ENCODE peak calls at places on chromosomes 2 and 18, in seven cellular contexts. One of them, this sample, is unnamed.

GRCh38 chr2:60633615-60634014 is 80.2 kb upstream of the BCL11A start:
- DNase-seq in epithelial cell of esophagus: no peak
- DNase-seq in left lung: no peak
- DNase-seq in endothelial cell: no peak
- DNase-seq in uterus: no peak
- DNase-seq in astrocyte of the cerebellum: no peak
- DNase-seq in RWPE1: no peak
- DNase-seq in this sample: no peak

GRCh38 chr18:59957957-59958356 is 58.2 kb downstream of the PMAIP1 start:
- DNase-seq in endothelial cell: no peak
- DNase-seq in astrocyte of the cerebellum: peak; percentile 6
- DNase-seq in left lung: no peak
- DNase-seq in RWPE1: no peak
- DNase-seq in epithelial cell of esophagus: peak; percentile 68
- DNase-seq in uterus: peak; percentile 22
- DNase-seq in this sample: no peak

GRCh38 chr18:8288447-8289213 is 320.6 kb upstream of the RAB12 start:
- DNase-seq in endothelial cell: no peak
- DNase-seq in RWPE1: no peak
- DNase-seq in left lung: no peak
- DNase-seq in epithelial cell of esophagus: no peak
- DNase-seq in astrocyte of the cerebellum: no peak
- DNase-seq in uterus: no peak
- DNase-seq in this sample: no peak

GRCh38 chr2:169185711-169186110 is 116.3 kb downstream of the DHRS9 start:
- DNase-seq in left lung: no peak
- DNase-seq in epithelial cell of esophagus: no peak
- DNase-seq in endothelial cell: no peak
- DNase-seq in RWPE1: no peak
- DNase-seq in uterus: no peak
- DNase-seq in astrocyte of the cerebellum: no peak
- DNase-seq in this sample: no peak

GRCh38 chr2:122166820-122167219 is 411.4 kb downstream of the TSN start:
- DNase-seq in endothelial cell: no peak
- DNase-seq in uterus: no peak
- DNase-seq in epithelial cell of esophagus: no peak
- DNase-seq in left lung: no peak
- DNase-seq in astrocyte of the cerebellum: no peak
- DNase-seq in RWPE1: no peak
- DNase-seq in this sample: no peak

GRCh38 chr2:233566141-233566956 is at the start of gene USP40:
- DNase-seq in uterus: peak; percentile 87
- DNase-seq in epithelial cell of esophagus: peak; percentile 92
- DNase-seq in left lung: peak; percentile 89
- DNase-seq in astrocyte of the cerebellum: peak; percentile 82
- DNase-seq in RWPE1: peak; percentile 92
- DNase-seq in endothelial cell: peak; percentile 87
- DNase-seq in this sample: peak; percentile 77

GRCh38 chr2:241069821-241070281 is 32.2 kb downstream of the MTERF4 start:
- DNase-seq in endothelial cell: peak; percentile 3
- DNase-seq in left lung: no peak
- DNase-seq in RWPE1: no peak
- DNase-seq in astrocyte of the cerebellum: no peak
- DNase-seq in uterus: no peak
- DNase-seq in epithelial cell of esophagus: no peak
- DNase-seq in this sample: no peak

GRCh38 chr18:59927246-59927825 is 27.5 kb downstream of the PMAIP1 start:
- DNase-seq in uterus: no peak
- DNase-seq in RWPE1: no peak
- DNase-seq in endothelial cell: no peak
- DNase-seq in left lung: no peak
- DNase-seq in epithelial cell of esophagus: peak; percentile 98
- DNase-seq in astrocyte of the cerebellum: no peak
- DNase-seq in this sample: no peak

GRCh38 chr2:219119422-219120043 is 41.1 kb downstream of the NHEJ1 start:
- DNase-seq in astrocyte of the cerebellum: peak; percentile 33
- DNase-seq in left lung: peak; percentile 65
- DNase-seq in epithelial cell of esophagus: peak; percentile 67
- DNase-seq in RWPE1: peak; percentile 54
- DNase-seq in uterus: peak; percentile 45
- DNase-seq in endothelial cell: peak; percentile 64
- DNase-seq in this sample: peak; percentile 62

GRCh38 chr2:19139386-19139785 is 219.0 kb downstream of the OSR1 start:
- DNase-seq in RWPE1: no peak
- DNase-seq in left lung: no peak
- DNase-seq in uterus: no peak
- DNase-seq in epithelial cell of esophagus: no peak
- DNase-seq in endothelial cell: no peak
- DNase-seq in astrocyte of the cerebellum: no peak
- DNase-seq in this sample: no peak

GRCh38 chr2:46705663-46706062 is 209.9 kb downstream of the MCFD2 start:
- DNase-seq in endothelial cell: no peak
- DNase-seq in RWPE1: no peak
- DNase-seq in astrocyte of the cerebellum: no peak
- DNase-seq in left lung: no peak
- DNase-seq in epithelial cell of esophagus: no peak
- DNase-seq in uterus: no peak
- DNase-seq in this sample: no peak

GRCh38 chr2:39991298-39991697 is 212.2 kb upstream of the THUMPD2 start:
- DNase-seq in astrocyte of the cerebellum: peak; percentile 16
- DNase-seq in left lung: no peak
- DNase-seq in uterus: no peak
- DNase-seq in endothelial cell: no peak
- DNase-seq in epithelial cell of esophagus: peak; percentile 66
- DNase-seq in RWPE1: no peak
- DNase-seq in this sample: no peak

GRCh38 chr18:50870138-50870845 is 8.6 kb upstream of the ME2 start:
- DNase-seq in left lung: peak; percentile 59
- DNase-seq in uterus: no peak
- DNase-seq in epithelial cell of esophagus: peak; percentile 99
- DNase-seq in astrocyte of the cerebellum: no peak
- DNase-seq in RWPE1: peak; percentile 52
- DNase-seq in endothelial cell: no peak
- DNase-seq in this sample: no peak

GRCh38 chr18:50862401-50862800 is 16.5 kb upstream of the ME2 start:
- DNase-seq in RWPE1: no peak
- DNase-seq in left lung: no peak
- DNase-seq in astrocyte of the cerebellum: no peak
- DNase-seq in endothelial cell: no peak
- DNase-seq in epithelial cell of esophagus: no peak
- DNase-seq in uterus: no peak
- DNase-seq in this sample: no peak

GRCh38 chr18:50863840-50864239 is 15.1 kb upstream of the ME2 start:
- DNase-seq in endothelial cell: no peak
- DNase-seq in RWPE1: no peak
- DNase-seq in astrocyte of the cerebellum: no peak
- DNase-seq in epithelial cell of esophagus: no peak
- DNase-seq in uterus: no peak
- DNase-seq in left lung: no peak
- DNase-seq in this sample: no peak

GRCh38 chr18:50869150-50869549 is 9.8 kb upstream of the ME2 start:
- DNase-seq in left lung: no peak
- DNase-seq in uterus: no peak
- DNase-seq in RWPE1: no peak
- DNase-seq in endothelial cell: no peak
- DNase-seq in epithelial cell of esophagus: no peak
- DNase-seq in astrocyte of the cerebellum: no peak
- DNase-seq in this sample: no peak

GRCh38 chr18:50866765-50867164 is 12.2 kb upstream of the ME2 start:
- DNase-seq in epithelial cell of esophagus: no peak
- DNase-seq in endothelial cell: no peak
- DNase-seq in uterus: no peak
- DNase-seq in astrocyte of the cerebellum: no peak
- DNase-seq in left lung: no peak
- DNase-seq in RWPE1: no peak
- DNase-seq in this sample: no peak
- TF ChIP-seq CTCF in epithelial cell of esophagus: peak; percentile 14
- TF ChIP-seq CTCF in endothelial cell: no peak
- TF ChIP-seq CTCF in uterus: no peak
- TF ChIP-seq CTCF in astrocyte of the cerebellum: peak; percentile 27
- TF ChIP-seq CTCF in left lung: no peak
- TF ChIP-seq CTCF in RWPE1: peak; percentile 11
- TF ChIP-seq CTCF in this sample: peak; percentile 35

DNA sequence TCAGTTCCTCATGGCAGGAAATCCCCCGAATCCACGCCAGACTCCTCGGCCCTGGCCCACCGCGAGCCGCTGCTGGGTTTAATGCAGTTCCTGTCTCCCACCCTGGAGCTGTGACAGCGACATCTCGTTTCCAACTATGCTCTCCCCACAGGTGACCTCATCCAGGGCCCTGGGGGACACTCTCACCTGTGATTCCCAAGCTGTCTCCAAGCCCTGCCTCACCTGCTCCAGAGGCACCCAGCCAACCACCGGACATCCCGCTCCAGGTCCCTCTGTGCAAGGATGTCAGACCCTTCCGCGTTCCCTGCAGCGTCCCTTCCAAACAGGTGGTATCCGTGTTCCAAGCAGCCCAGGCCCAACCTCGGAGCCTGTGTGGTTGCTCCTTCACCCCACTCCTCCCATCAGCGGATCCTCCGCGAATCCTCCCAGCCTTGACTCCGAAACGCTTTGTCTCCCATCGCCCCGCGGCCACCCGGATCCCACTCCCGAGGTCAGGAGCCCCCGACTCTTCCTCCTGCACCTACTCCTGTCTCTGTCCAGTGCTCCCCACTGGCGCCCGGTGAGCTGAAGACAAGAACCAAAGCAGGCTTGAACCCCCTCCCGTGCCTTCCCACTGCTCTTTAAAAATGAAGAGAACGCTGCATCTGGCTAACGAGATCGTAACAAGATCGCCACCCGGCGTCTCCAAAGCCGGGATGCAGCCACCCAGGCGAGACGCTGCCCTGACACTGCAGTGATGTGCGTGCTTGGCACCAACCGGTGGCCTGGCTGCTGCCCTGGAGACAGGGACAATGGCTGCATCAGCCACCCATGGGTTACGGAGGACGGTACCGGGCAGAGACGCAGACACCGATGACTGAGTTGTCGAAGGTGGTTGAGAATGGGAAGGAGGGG is 96.4 kb downstream of the NDUFA10 start:
- DNase-seq in epithelial cell of esophagus: no peak
- DNase-seq in endothelial cell: peak; percentile 6
- DNase-seq in uterus: peak; percentile 10
- DNase-seq in astrocyte of the cerebellum: no peak
- DNase-seq in RWPE1: no peak
- DNase-seq in left lung: peak; percentile 32
- DNase-seq in this sample: no peak
- TF ChIP-seq CTCF in epithelial cell of esophagus: no peak
- TF ChIP-seq CTCF in endothelial cell: no peak
- TF ChIP-seq CTCF in uterus: no peak
- TF ChIP-seq CTCF in astrocyte of the cerebellum: no peak
- TF ChIP-seq CTCF in RWPE1: no peak
- TF ChIP-seq CTCF in left lung: no peak
- TF ChIP-seq CTCF in this sample: no peak

DNA sequence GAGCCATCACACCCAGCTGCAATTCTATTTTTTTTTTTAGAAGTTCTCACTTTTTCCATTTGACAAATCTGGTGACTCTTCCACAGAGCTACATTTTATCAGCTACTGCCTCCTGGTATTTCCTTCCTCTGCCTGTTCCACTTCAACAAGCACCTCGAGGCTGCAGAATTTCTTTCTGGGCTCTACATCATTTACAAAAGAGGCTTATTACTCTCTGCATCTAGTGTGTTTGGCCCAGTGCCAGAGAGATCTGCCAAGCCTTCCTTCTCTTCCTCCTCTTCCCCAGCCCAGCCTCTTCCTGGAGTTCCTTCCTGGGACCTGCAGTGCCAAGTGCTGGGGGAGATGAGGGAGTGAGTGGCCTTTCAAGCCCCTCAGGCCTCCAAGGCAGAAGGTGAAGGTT is 119.6 kb upstream of the ITGA6 start:
- DNase-seq in astrocyte of the cerebellum: no peak
- DNase-seq in epithelial cell of esophagus: peak; percentile 46
- DNase-seq in endothelial cell: peak; percentile 12
- DNase-seq in left lung: no peak
- DNase-seq in uterus: peak; percentile 52
- DNase-seq in RWPE1: no peak
- DNase-seq in this sample: no peak
- TF ChIP-seq CTCF in astrocyte of the cerebellum: no peak
- TF ChIP-seq CTCF in epithelial cell of esophagus: no peak
- TF ChIP-seq CTCF in endothelial cell: no peak
- TF ChIP-seq CTCF in left lung: no peak
- TF ChIP-seq CTCF in uterus: no peak
- TF ChIP-seq CTCF in RWPE1: no peak
- TF ChIP-seq CTCF in this sample: no peak

GRCh38 chr2:152418688-152419087 is 83.7 kb downstream of the FMNL2 start:
- DNase-seq in astrocyte of the cerebellum: no peak
- DNase-seq in endothelial cell: no peak
- DNase-seq in left lung: no peak
- DNase-seq in epithelial cell of esophagus: no peak
- DNase-seq in uterus: no peak
- DNase-seq in RWPE1: no peak
- DNase-seq in this sample: no peak

GRCh38 chr2:152420923-152421322 is 85.9 kb downstream of the FMNL2 start:
- DNase-seq in epithelial cell of esophagus: no peak
- DNase-seq in RWPE1: no peak
- DNase-seq in endothelial cell: no peak
- DNase-seq in left lung: no peak
- DNase-seq in uterus: no peak
- DNase-seq in astrocyte of the cerebellum: no peak
- DNase-seq in this sample: no peak

GRCh38 chr2:152421521-152422367 is 86.8 kb downstream of the FMNL2 start:
- DNase-seq in endothelial cell: no peak
- DNase-seq in epithelial cell of esophagus: peak; percentile 98
- DNase-seq in astrocyte of the cerebellum: peak; percentile 94
- DNase-seq in RWPE1: peak; percentile 92
- DNase-seq in uterus: peak; percentile 73
- DNase-seq in left lung: no peak
- DNase-seq in this sample: peak; percentile 72

GRCh38 chr2:152423684-152424083 is 88.7 kb downstream of the FMNL2 start:
- DNase-seq in RWPE1: no peak
- DNase-seq in left lung: no peak
- DNase-seq in astrocyte of the cerebellum: no peak
- DNase-seq in endothelial cell: no peak
- DNase-seq in epithelial cell of esophagus: no peak
- DNase-seq in uterus: no peak
- DNase-seq in this sample: no peak

DNA sequence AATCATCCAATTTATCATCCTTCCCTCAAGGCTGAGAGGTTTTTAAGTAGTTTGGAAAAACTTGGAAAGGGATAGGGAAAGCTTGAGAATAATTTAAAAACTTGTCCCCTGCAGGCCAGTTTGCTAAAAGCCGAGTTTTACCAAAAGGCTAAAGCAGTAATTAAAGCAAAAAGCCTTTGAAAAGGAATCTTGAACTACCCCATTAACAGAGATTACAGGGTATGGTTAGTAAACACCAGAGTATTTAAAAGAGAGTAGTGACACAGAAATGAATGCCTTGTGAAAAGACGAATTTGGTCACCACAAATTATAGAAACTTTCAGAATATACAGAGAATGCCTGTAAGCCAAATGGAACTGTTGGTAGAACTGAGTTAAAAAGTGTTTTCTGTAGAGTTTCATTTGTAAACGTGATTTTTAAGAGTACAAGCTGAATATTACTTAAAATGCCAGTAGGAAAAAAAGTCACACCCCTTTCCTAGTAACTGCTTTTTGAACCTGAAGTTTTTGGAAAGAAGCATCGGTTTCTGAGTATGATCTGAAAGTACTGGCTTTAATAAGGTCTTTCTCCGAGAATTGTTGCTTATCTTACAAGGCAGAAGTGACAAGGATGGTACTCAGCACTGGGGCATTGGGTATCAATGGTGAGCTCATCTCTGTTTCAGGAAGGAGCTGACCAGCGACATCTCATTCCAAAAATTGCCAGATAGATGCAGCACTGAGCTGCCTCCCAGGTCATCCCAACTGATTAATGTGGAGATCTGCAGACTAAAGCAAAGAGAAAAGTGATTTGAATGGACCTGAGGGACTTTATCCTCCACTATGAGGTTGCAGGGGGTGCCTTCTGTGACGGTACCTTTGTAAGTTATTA is 85.2 kb downstream of the FMNL2 start:
- DNase-seq in left lung: no peak
- DNase-seq in epithelial cell of esophagus: no peak
- DNase-seq in endothelial cell: no peak
- DNase-seq in astrocyte of the cerebellum: no peak
- DNase-seq in uterus: no peak
- DNase-seq in RWPE1: no peak
- DNase-seq in this sample: no peak
- TF ChIP-seq CTCF in left lung: no peak
- TF ChIP-seq CTCF in epithelial cell of esophagus: no peak
- TF ChIP-seq CTCF in endothelial cell: no peak
- TF ChIP-seq CTCF in astrocyte of the cerebellum: no peak
- TF ChIP-seq CTCF in uterus: no peak
- TF ChIP-seq CTCF in RWPE1: no peak
- TF ChIP-seq CTCF in this sample: no peak